ENCODE peak calls at places on chromosomes 7 and 10, in ten cellular contexts. R is CD8-positive, alpha-beta memory T cell; G is heart left ventricle; W is suprapubic skin; I is CD8-positive, alpha-beta T cell; X is HCT116; Y is fibroblast of lung; L is upper lobe of left lung; C is transverse colon; M is colonic mucosa. K is an unnamed sample. For H3K36me3 and H3K4me1, the result is how much of the 10 kb centered on the place peaks cover.

GRCh38 chr10:133306097-133306476 is 2.6 kb downstream of the TUBGCP2 start:
- DNase-seq in Y (no peak), R (no peak), X (no peak), M (no peak), G (no peak), C (no peak), L (no peak), I (no peak), W (no peak), K (no peak)

GRCh38 chr7:51457079-51457478 is 140.5 kb upstream of the COBL start:
- DNase-seq in X (no peak), M (no peak), Y (no peak), G (no peak), I (no peak), C (no peak), L (no peak), R (no peak), W (no peak), K (no peak)

GRCh38 chr10:130326954-130327353 is 190.8 kb downstream of the GLRX3 start:
- DNase-seq in R (no peak), X (no peak), W (no peak), L (no peak), M (no peak), C (no peak), Y (no peak), I (no peak), G (no peak), K (no peak)

GRCh38 chr10:5076615-5077014 is 17.6 kb upstream of the AKR1C3 start:
- DNase-seq in I (no peak), L (no peak), X (no peak), C (no peak), R (no peak), Y (peak), M (no peak), W (no peak), G (no peak), K (no peak)

GRCh38 chr10:114551310-114551972 is 106.6 kb downstream of the ABLIM1 start:
- DNase-seq in W (no peak), R (no peak), I (no peak), M (peak), X (no peak), Y (peak), C (peak), L (no peak), G (peak), K (no peak)

GRCh38 chr10:82811621-82812020 is 936.6 kb downstream of the NRG3 start:
- DNase-seq in R (no peak), I (no peak), L (no peak), G (no peak), C (no peak), X (no peak), Y (no peak), M (no peak), W (no peak), K (no peak)

GRCh38 chr10:34985823-34986222 is 104.3 kb downstream of the CUL2 start:
- DNase-seq in Y (peak), M (no peak), I (no peak), G (no peak), L (no peak), R (no peak), X (no peak), C (peak), W (peak), K (no peak)

GRCh38 chr7:50068850-50069551 is 24.0 kb downstream of the ZPBP start:
- DNase-seq in I (peak), C (peak), Y (no peak), L (no peak), W (no peak), M (peak), G (peak), R (peak), X (peak), K (no peak)

GRCh38 chr10:18822156-18822555 is 162.9 kb downstream of the ARL5B start:
- DNase-seq in W (no peak), X (no peak), G (no peak), C (no peak), I (no peak), R (no peak), M (no peak), L (no peak), Y (peak), K (no peak)

GRCh38 chr7:71637578-71637977 is 505.6 kb downstream of the GALNT17 start:
- DNase-seq in Y (peak), X (no peak), M (no peak), G (peak), R (no peak), C (no peak), I (no peak), W (no peak), L (no peak), K (no peak)

GRCh38 chr10:87868277-87868676 is 4.9 kb downstream of the PTEN start:
- DNase-seq in I (no peak), W (no peak), G (no peak), C (no peak), X (no peak), L (no peak), R (no peak), Y (no peak), M (no peak), K (no peak)

GRCh38 chr10:60817135-60817805 is 39.0 kb downstream of the CDK1 start:
- DNase-seq in M (no peak), G (no peak), W (no peak), X (no peak), L (no peak), I (no peak), C (peak), Y (no peak), R (no peak), K (peak)

GRCh38 chr10:60820093-60820769 is 42.0 kb downstream of the CDK1 start:
- DNase-seq in I (no peak), W (no peak), M (no peak), G (no peak), X (no peak), R (no peak), L (no peak), Y (peak), C (no peak), K (no peak)

GRCh38 chr10:60818134-60818770 is 40.0 kb downstream of the CDK1 start:
- DNase-seq in W (no peak), X (no peak), Y (peak), L (no peak), M (no peak), R (no peak), C (no peak), I (no peak), G (no peak), K (no peak)

GRCh38 chr10:60819271-60819670 is 41.0 kb downstream of the CDK1 start:
- DNase-seq in C (no peak), I (no peak), R (no peak), G (no peak), W (no peak), M (no peak), Y (no peak), X (no peak), L (no peak), K (no peak)

GRCh38 chr10:60816624-60817023 is 38.3 kb downstream of the CDK1 start:
- DNase-seq in I (no peak), M (peak), G (no peak), L (no peak), W (no peak), R (peak), Y (peak), C (peak), X (peak), K (no peak)
- H3K36me3 ChIP-seq in I (under half), M (under half), G (under half), L (under half), W (under half), R (under half), Y (under half), C (under half), X (under half), K (under half)

GRCh38 chr10:71842856-71843530 is 8.1 kb downstream of the PSAP start:
- DNase-seq in X (no peak), L (no peak), M (no peak), W (no peak), G (no peak), Y (no peak), I (no peak), C (no peak), R (no peak), K (peak)
- H3K4me1 ChIP-seq in X (under half), L (half or more), M (under half), W (half or more), G (half or more), Y (under half), I (under half), C (under half), R (under half), K (under half)

GRCh38 chr7:43876976-43877745 is 7.8 kb upstream of the MRPS24 start:
- DNase-seq in W (no peak), Y (no peak), C (no peak), I (no peak), R (no peak), L (peak), X (no peak), M (no peak), G (no peak), K (no peak)
- H3K36me3 ChIP-seq in W (half or more), Y (under half), C (under half), I (under half), R (under half), L (half or more), X (under half), M (under half), G (half or more), K (under half)

DNA sequence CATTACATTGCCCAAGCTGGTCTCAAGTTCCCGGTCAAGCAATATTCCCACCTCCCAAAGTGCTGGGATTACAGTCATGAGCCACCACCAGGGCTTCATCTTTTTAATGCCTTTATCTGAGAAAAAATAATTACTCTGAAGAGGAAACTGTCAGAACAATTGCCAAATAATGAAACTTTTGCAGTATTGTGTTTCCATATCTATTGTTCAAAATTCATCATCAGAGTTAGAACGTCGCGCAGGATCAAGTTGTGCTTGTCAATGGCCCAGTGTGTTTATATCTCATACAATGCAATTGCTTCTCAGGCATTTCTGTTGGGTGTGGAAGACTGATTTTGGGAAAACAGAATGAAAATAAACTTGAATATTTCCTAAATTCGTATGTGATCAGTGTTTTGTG is 143.1 kb downstream of the ARID5B start:
- DNase-seq in L (no peak), I (no peak), Y (no peak), G (no peak), C (no peak), X (no peak), M (no peak), R (no peak), W (no peak), K (no peak)
- H3K4me1 ChIP-seq in L (half or more), I (under half), Y (half or more), G (half or more), C (half or more), X (under half), M (under half), R (half or more), W (half or more), K (under half)

DNA sequence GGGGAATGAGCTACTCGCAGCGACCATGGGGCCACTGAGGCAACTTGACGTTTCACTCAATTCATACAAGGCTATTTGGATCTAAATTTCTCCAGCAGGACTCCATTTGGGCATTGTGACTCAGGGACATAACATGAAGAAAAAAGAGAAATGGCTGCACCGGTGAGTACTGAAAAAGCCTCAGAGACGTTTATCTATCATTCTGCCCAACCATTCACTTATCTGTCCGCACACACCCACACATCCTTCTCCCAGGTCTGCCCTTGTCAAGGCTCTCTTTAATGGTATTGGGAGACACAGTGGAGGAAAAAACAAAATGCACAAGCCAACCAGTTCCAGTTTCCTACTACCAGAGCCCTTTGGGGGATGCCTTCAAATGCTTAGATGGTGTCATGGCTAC is 35.5 kb upstream of the TM9SF3 start:
- DNase-seq in L (no peak), R (no peak), I (no peak), C (no peak), W (no peak), X (no peak), M (no peak), Y (no peak), G (no peak), K (no peak)
- H3K36me3 ChIP-seq in L (under half), R (under half), I (under half), C (under half), W (under half), X (under half), M (under half), Y (under half), G (half or more), K (under half)

GRCh38 chr7:27170936-27171635 is 3.0 kb downstream of the HOXA10 start:
- DNase-seq in W (no peak), M (no peak), X (no peak), L (no peak), I (no peak), R (no peak), C (peak), G (no peak), Y (no peak), K (peak)

GRCh38 chr7:27171636-27172387 is 2.3 kb downstream of the HOXA10 start:
- DNase-seq in X (no peak), W (peak), R (no peak), L (no peak), M (no peak), Y (no peak), I (no peak), C (peak), G (no peak), K (peak)

GRCh38 chr7:27173412-27174076 is 576 bp downstream of the HOXA10 start:
- DNase-seq in I (peak), W (peak), Y (no peak), R (no peak), G (no peak), L (peak), C (peak), M (no peak), X (no peak), K (peak)

GRCh38 chr7:27172823-27173411 is 1.2 kb downstream of the HOXA10 start:
- DNase-seq in W (peak), R (no peak), C (peak), G (no peak), X (no peak), Y (no peak), M (peak), I (peak), L (peak), K (peak)

GRCh38 chr7:27172388-27172774 is 1.7 kb downstream of the HOXA10 start:
- DNase-seq in G (no peak), Y (no peak), C (peak), R (no peak), M (no peak), X (no peak), I (peak), L (no peak), W (peak), K (peak)
- H3K4me1 ChIP-seq in G (under half), Y (under half), C (under half), R (under half), M (under half), X (under half), I (under half), L (under half), W (half or more), K (under half)

K was measured in aorta.